ENCODE peak calls at places on chromosomes 5 and 9, in six cellular contexts. G is right atrium auricular region; S is stimulated activated CD8-positive, alpha-beta memory T cell treated with anti-CD3 and anti-CD28 coated beads, Interleukin-2, amount 100 ng/mL, for 48 hours; A is stimulated activated CD4-positive, alpha-beta T cell treated with anti-CD3 and anti-CD28 coated beads, TNF-alpha, amount 100 ng/mL, for 24 hours; B is mesenteric fat pad; U is activated CD4-positive, alpha-beta T cell treated with anti-CD3 and anti-CD28 coated beads, Interleukin-2, amount 50 U/mL, for 24 hours. F is an unnamed sample.

GRCh38 chr9:109856785-109857184 is 76.8 kb downstream of the PALM2AKAP2 start:
- DNase-seq in G (peak), B (no peak), S (no peak), A (no peak), U (no peak), F (no peak)

GRCh38 chr9:18874069-18874468 is 158.9 kb downstream of the SAXO1 start:
- DNase-seq in A (no peak), B (no peak), U (no peak), G (no peak), S (no peak), F (no peak)

GRCh38 chr5:16754621-16755020 is 137.8 kb upstream of the RETREG1 start:
- DNase-seq in U (no peak), B (no peak), A (no peak), S (no peak), G (no peak), F (no peak)

GRCh38 chr5:76175051-76175666 is 92.0 kb downstream of the SV2C start:
- DNase-seq in S (peak), B (no peak), G (no peak), A (peak), U (no peak), F (peak)

GRCh38 chr5:168401880-168402279 is 84.4 kb upstream of the RARS1 start:
- DNase-seq in G (no peak), U (no peak), B (no peak), A (no peak), S (no peak), F (no peak)

GRCh38 chr5:157740211-157740610 is 3.3 kb upstream of the LSM11 start:
- DNase-seq in S (no peak), G (no peak), B (no peak), U (no peak), A (no peak), F (no peak)

GRCh38 chr5:43073597-43074546 is 33.8 kb upstream of the ANXA2R start:
- DNase-seq in A (peak), S (no peak), B (no peak), U (no peak), G (no peak), F (peak)

GRCh38 chr5:1799110-1799601 is 481 bp downstream of the MRPL36 start:
- DNase-seq in G (no peak), U (no peak), A (no peak), B (no peak), S (no peak), F (no peak)

GRCh38 chr9:109894921-109895758 is 115.1 kb downstream of the PALM2AKAP2 start:
- DNase-seq in S (no peak), B (no peak), G (no peak), U (no peak), A (no peak), F (no peak)

GRCh38 chr5:109689740-109690455 is at the start of gene MAN2A1:
- DNase-seq in G (peak), B (peak), S (peak), U (peak), A (peak), F (peak)